ENCODE peak calls at places on chromosomes 16 and 17, in four cellular contexts. M is colonic mucosa, L is aorta, I is ovary. Y is an unnamed sample.

GRCh38 chr16:17776888-17777287 is 306.1 kb upstream of the XYLT1 start:
- DNase-seq in L (no peak), M (no peak), I (no peak), Y (no peak)

GRCh38 chr16:30949655-30950515 is 1.0 kb downstream of the ORAI3 start:
- DNase-seq in M (peak; percentile 90), L (peak; percentile 88), I (peak; percentile 85), Y (peak; percentile 93)

GRCh38 chr17:66098040-66098439 is 93.9 kb downstream of the CEP112 start:
- DNase-seq in L (no peak), M (no peak), I (no peak), Y (no peak)

GRCh38 chr17:76561799-76562268 is 22.0 kb downstream of the PRCD start:
- DNase-seq in I (no peak), L (no peak), M (no peak), Y (no peak)

GRCh38 chr16:49545243-49545642 is 171.6 kb downstream of the C16orf78 start:
- DNase-seq in L (peak; percentile 53), I (no peak), M (no peak), Y (no peak)

GRCh38 chr16:46690281-46691178 is 1.1 kb downstream of the ORC6 start:
- DNase-seq in L (no peak), M (peak; percentile 27), I (no peak), Y (no peak)

GRCh38 chr17:15999974-16000827 is 577 bp downstream of the TTC19 start:
- DNase-seq in L (no peak), M (no peak), I (no peak), Y (peak; percentile 24)

GRCh38 chr16:89264800-89265550 is 47.5 kb downstream of the ZNF778 start:
- DNase-seq in L (peak; percentile 69), M (no peak), I (no peak), Y (no peak)

GRCh38 chr16:6111390-6111789 is 1013.8 kb upstream of the EEF2KMT start:
- DNase-seq in I (no peak), M (no peak), L (no peak), Y (no peak)

GRCh38 chr16:56203052-56203451 is 11.8 kb downstream of the GNAO1 start:
- DNase-seq in M (no peak), I (no peak), L (no peak), Y (peak; percentile 42)

GRCh38 chr16:10981697-10982216 is 37.4 kb downstream of the CLEC16A start:
- DNase-seq in M (no peak), L (no peak), I (no peak), Y (no peak)

GRCh38 chr17:76585048-76585648 is 512 bp downstream of the ST6GALNAC2 start:
- DNase-seq in L (peak; percentile 82), M (peak; percentile 42), I (no peak), Y (no peak)

GRCh38 chr16:19769239-19769638 is 51.2 kb downstream of the IQCK start:
- DNase-seq in I (no peak), L (no peak), M (no peak), Y (no peak)

GRCh38 chr17:52064791-52065211 is 93.7 kb downstream of the CA10 start:
- DNase-seq in L (no peak), M (no peak), I (no peak), Y (no peak)

GRCh38 chr16:5027086-5027485 is 6.6 kb downstream of the NAGPA start:
- DNase-seq in L (peak; percentile 54), I (no peak), M (no peak), Y (no peak)

GRCh38 chr16:48487287-48487686 is 102.1 kb upstream of the SIAH1 start:
- DNase-seq in I (no peak), L (no peak), M (no peak), Y (no peak)

GRCh38 chr16:9595393-9595792 is 503.9 kb downstream of the HAPSTR1 start:
- DNase-seq in L (no peak), I (no peak), M (no peak), Y (no peak)

GRCh38 chr16:87040169-87041117 is 276.7 kb downstream of the C16orf95 start:
- DNase-seq in L (peak; percentile 55), I (no peak), M (no peak), Y (no peak)

GRCh38 chr17:49278076-49278475 is 47.5 kb upstream of the PHOSPHO1 start:
- DNase-seq in M (no peak), I (no peak), L (no peak), Y (peak; percentile 9)

Y was measured in tibial artery.